ENCODE peak calls at places on chromosomes 11 and 22, in five cellular contexts. M, J, N, U and A are unnamed samples.

GRCh38 chr22:49107961-49108530 is 719.6 kb downstream of the BRD1 start:
- DNase-seq in M (no peak), J (no peak), N (no peak), U (no peak), A (no peak)

GRCh38 chr11:75780888-75781287 is 12.3 kb downstream of the DGAT2 start:
- DNase-seq in M (no peak), J (no peak), N (no peak), U (no peak), A (no peak)

GRCh38 chr22:41382098-41382578 is 396 bp downstream of the TEF start:
- DNase-seq in M (peak; percentile 74), J (no peak), N (peak; percentile 88), U (no peak), A (peak; percentile 41)

GRCh38 chr11:67062526-67063373 is 6.1 kb downstream of the RHOD start:
- DNase-seq in M (no peak), J (no peak), N (no peak), U (no peak), A (no peak)

GRCh38 chr22:37051629-37052385 is at the start of gene KCTD17:
- DNase-seq in M (peak; percentile 67), J (peak; percentile 55), N (peak; percentile 93), U (peak; percentile 59), A (peak; percentile 69)

GRCh38 chr11:98955551-98955950 is 65.2 kb upstream of the CNTN5 start:
- DNase-seq in M (no peak), J (no peak), N (no peak), U (no peak), A (no peak)

GRCh38 chr11:121740902-121741301 is 288.1 kb upstream of the SORL1-AS1 start:
- DNase-seq in M (no peak), J (no peak), N (no peak), U (no peak), A (no peak)

GRCh38 chr11:39817248-39817647 is 1642.2 kb downstream of the LRRC4C start:
- DNase-seq in M (no peak), J (no peak), N (no peak), U (no peak), A (no peak)

GRCh38 chr11:122259149-122259821 is 143.3 kb upstream of the BLID start:
- DNase-seq in M (no peak), J (no peak), N (no peak), U (no peak), A (no peak)

GRCh38 chr11:10158461-10158860 is 135.6 kb downstream of the SBF2 start:
- DNase-seq in M (no peak), J (no peak), N (no peak), U (peak; percentile 34), A (no peak)

GRCh38 chr11:45974806-45975205 is 52.4 kb downstream of the LARGE2 start:
- DNase-seq in M (no peak), J (no peak), N (no peak), U (peak; percentile 15), A (no peak)

GRCh38 chr11:73983764-73984543 is 1.3 kb upstream of the UCP2 start:
- DNase-seq in M (peak; percentile 17), J (no peak), N (no peak), U (no peak), A (no peak)

GRCh38 chr11:45651156-45651555 is 14.3 kb downstream of the CHST1 start:
- DNase-seq in M (no peak), J (no peak), N (peak; percentile 11), U (no peak), A (no peak)

GRCh38 chr22:22009661-22010060 is 27.1 kb upstream of the TOP3B start:
- DNase-seq in M (no peak), J (no peak), N (no peak), U (peak; percentile 37), A (no peak)

GRCh38 chr22:35409783-35410662 is 10.1 kb downstream of the MCM5 start:
- DNase-seq in M (no peak), J (no peak), N (peak; percentile 85), U (no peak), A (peak; percentile 31)

GRCh38 chr22:31917227-31917921 is 27.0 kb upstream of the YWHAH start:
- DNase-seq in M (peak; percentile 46), J (no peak), N (peak; percentile 79), U (no peak), A (no peak)

GRCh38 chr11:2193099-2193886 is 21.7 kb upstream of the TH start:
- DNase-seq in M (no peak), J (no peak), N (no peak), U (no peak), A (no peak)

GRCh38 chr22:47987885-47988515 is 1225.5 kb downstream of the TBC1D22A start:
- DNase-seq in M (no peak), J (no peak), N (no peak), U (no peak), A (no peak)

GRCh38 chr22:19758896-19759458 is 1.6 kb upstream of the TBX1 start:
- DNase-seq in M (no peak), J (no peak), N (no peak), U (no peak), A (no peak)

GRCh38 chr11:57901756-57902155 is 121.9 kb upstream of the OR9Q1 start:
- DNase-seq in M (no peak), J (no peak), N (no peak), U (no peak), A (no peak)

GRCh38 chr11:109590782-109591181 is 168.8 kb downstream of the C11orf87 start:
- DNase-seq in M (no peak), J (no peak), N (no peak), U (no peak), A (peak; percentile 1)

GRCh38 chr11:66328307-66329144 is 7.7 kb downstream of the RIN1 start:
- DNase-seq in M (peak; percentile 66), J (peak; percentile 76), N (peak; percentile 91), U (peak; percentile 70), A (peak; percentile 80)

GRCh38 chr11:11987503-11988022 is 20.9 kb downstream of the DKK3 start:
- DNase-seq in M (no peak), J (no peak), N (no peak), U (peak; percentile 78), A (peak; percentile 59)

GRCh38 chr22:17266261-17266971 is 47.2 kb upstream of the ADA2 start:
- DNase-seq in M (no peak), J (no peak), N (no peak), U (no peak), A (no peak)

GRCh38 chr22:35470903-35471321 is 69.7 kb upstream of the RASD2 start:
- DNase-seq in M (no peak), J (peak; percentile 36), N (peak; percentile 10), U (peak; percentile 33), A (no peak)

GRCh38 chr22:37626144-37626543 is 13.3 kb upstream of the SH3BP1 start:
- DNase-seq in M (peak; percentile 79), J (no peak), N (no peak), U (peak; percentile 43), A (peak; percentile 91)

GRCh38 chr11:36449566-36450390 is 60.3 kb downstream of the TRAF6 start:
- DNase-seq in M (no peak), J (no peak), N (no peak), U (no peak), A (peak; percentile 23)

GRCh38 chr11:19426022-19426718 is 185.4 kb upstream of the E2F8 start:
- DNase-seq in M (no peak), J (no peak), N (no peak), U (no peak), A (no peak)